ENCODE peak calls at places on chromosome 10, in eight cellular contexts. One of them, this sample, is unnamed.

GRCh38 chr10:89314676-89315075 is 12.8 kb downstream of the IFIT2 start:
- DNase-seq in AG04450: no peak
- DNase-seq in esophagus squamous epithelium: no peak
- DNase-seq in fibroblast of the aortic adventitia: no peak
- DNase-seq in tibial nerve: no peak
- DNase-seq in neural progenitor cell: no peak
- DNase-seq in HFF-Myc: no peak
- DNase-seq in choroid plexus epithelial cell: no peak
- DNase-seq in this sample: no peak

GRCh38 chr10:10796774-10797415 is 220.8 kb upstream of the CELF2 start:
- DNase-seq in AG04450: no peak
- DNase-seq in esophagus squamous epithelium: no peak
- DNase-seq in fibroblast of the aortic adventitia: peak; percentile 56
- DNase-seq in tibial nerve: no peak
- DNase-seq in neural progenitor cell: no peak
- DNase-seq in HFF-Myc: no peak
- DNase-seq in choroid plexus epithelial cell: peak; percentile 92
- DNase-seq in this sample: no peak

GRCh38 chr10:35215107-35215506 is 88.5 kb downstream of the CREM start:
- DNase-seq in AG04450: no peak
- DNase-seq in esophagus squamous epithelium: no peak
- DNase-seq in fibroblast of the aortic adventitia: no peak
- DNase-seq in tibial nerve: no peak
- DNase-seq in neural progenitor cell: no peak
- DNase-seq in HFF-Myc: no peak
- DNase-seq in choroid plexus epithelial cell: peak; percentile 21
- DNase-seq in this sample: no peak

GRCh38 chr10:16843252-16843870 is 26.1 kb upstream of the RSU1 start:
- DNase-seq in AG04450: peak; percentile 52
- DNase-seq in esophagus squamous epithelium: no peak
- DNase-seq in fibroblast of the aortic adventitia: peak; percentile 93
- DNase-seq in tibial nerve: no peak
- DNase-seq in neural progenitor cell: peak; percentile 87
- DNase-seq in HFF-Myc: peak; percentile 69
- DNase-seq in choroid plexus epithelial cell: peak; percentile 86
- DNase-seq in this sample: peak; percentile 45

GRCh38 chr10:1712314-1712713 is 25.0 kb downstream of the ADARB2 start:
- DNase-seq in AG04450: no peak
- DNase-seq in esophagus squamous epithelium: no peak
- DNase-seq in fibroblast of the aortic adventitia: no peak
- DNase-seq in tibial nerve: no peak
- DNase-seq in neural progenitor cell: no peak
- DNase-seq in HFF-Myc: no peak
- DNase-seq in choroid plexus epithelial cell: no peak
- DNase-seq in this sample: no peak

GRCh38 chr10:75137533-75138438 is 26.3 kb downstream of the SAMD8 start:
- DNase-seq in AG04450: peak; percentile 44
- DNase-seq in esophagus squamous epithelium: no peak
- DNase-seq in fibroblast of the aortic adventitia: peak; percentile 67
- DNase-seq in tibial nerve: no peak
- DNase-seq in neural progenitor cell: no peak
- DNase-seq in HFF-Myc: peak; percentile 81
- DNase-seq in choroid plexus epithelial cell: peak; percentile 37
- DNase-seq in this sample: no peak

GRCh38 chr10:102646610-102647432 is 2.5 kb downstream of the TRIM8 start:
- DNase-seq in AG04450: no peak
- DNase-seq in esophagus squamous epithelium: no peak
- DNase-seq in fibroblast of the aortic adventitia: peak; percentile 65
- DNase-seq in tibial nerve: no peak
- DNase-seq in neural progenitor cell: peak; percentile 29
- DNase-seq in HFF-Myc: no peak
- DNase-seq in choroid plexus epithelial cell: peak; percentile 62
- DNase-seq in this sample: no peak

GRCh38 chr10:64115913-64116643 is 594.9 kb downstream of the REEP3 start:
- DNase-seq in AG04450: no peak
- DNase-seq in esophagus squamous epithelium: no peak
- DNase-seq in fibroblast of the aortic adventitia: no peak
- DNase-seq in tibial nerve: no peak
- DNase-seq in neural progenitor cell: peak; percentile 51
- DNase-seq in HFF-Myc: no peak
- DNase-seq in choroid plexus epithelial cell: peak; percentile 19
- DNase-seq in this sample: no peak

GRCh38 chr10:121426307-121426706 is 171.9 kb downstream of the FGFR2 start:
- DNase-seq in AG04450: no peak
- DNase-seq in esophagus squamous epithelium: no peak
- DNase-seq in fibroblast of the aortic adventitia: no peak
- DNase-seq in tibial nerve: no peak
- DNase-seq in neural progenitor cell: no peak
- DNase-seq in HFF-Myc: no peak
- DNase-seq in choroid plexus epithelial cell: no peak
- DNase-seq in this sample: no peak

GRCh38 chr10:35372329-35372728 is 36.0 kb downstream of the CCNY start:
- DNase-seq in AG04450: no peak
- DNase-seq in esophagus squamous epithelium: no peak
- DNase-seq in fibroblast of the aortic adventitia: peak; percentile 86
- DNase-seq in tibial nerve: no peak
- DNase-seq in neural progenitor cell: no peak
- DNase-seq in HFF-Myc: no peak
- DNase-seq in choroid plexus epithelial cell: no peak
- DNase-seq in this sample: no peak

GRCh38 chr10:121373411-121373810 is 224.8 kb downstream of the FGFR2 start:
- DNase-seq in AG04450: no peak
- DNase-seq in esophagus squamous epithelium: no peak
- DNase-seq in fibroblast of the aortic adventitia: no peak
- DNase-seq in tibial nerve: no peak
- DNase-seq in neural progenitor cell: no peak
- DNase-seq in HFF-Myc: no peak
- DNase-seq in choroid plexus epithelial cell: no peak
- DNase-seq in this sample: no peak

GRCh38 chr10:90857635-90858488 is at the start of gene HTR7:
- DNase-seq in AG04450: no peak
- DNase-seq in esophagus squamous epithelium: no peak
- DNase-seq in fibroblast of the aortic adventitia: no peak
- DNase-seq in tibial nerve: peak; percentile 28
- DNase-seq in neural progenitor cell: peak; percentile 85
- DNase-seq in HFF-Myc: no peak
- DNase-seq in choroid plexus epithelial cell: peak; percentile 54
- DNase-seq in this sample: no peak

GRCh38 chr10:129741280-129741977 is 222.6 kb downstream of the EBF3 start:
- DNase-seq in AG04450: no peak
- DNase-seq in esophagus squamous epithelium: no peak
- DNase-seq in fibroblast of the aortic adventitia: no peak
- DNase-seq in tibial nerve: no peak
- DNase-seq in neural progenitor cell: no peak
- DNase-seq in HFF-Myc: no peak
- DNase-seq in choroid plexus epithelial cell: no peak
- DNase-seq in this sample: no peak

GRCh38 chr10:95480102-95480900 is 80.9 kb downstream of the SORBS1 start:
- DNase-seq in AG04450: no peak
- DNase-seq in esophagus squamous epithelium: no peak
- DNase-seq in fibroblast of the aortic adventitia: peak; percentile 19
- DNase-seq in tibial nerve: no peak
- DNase-seq in neural progenitor cell: no peak
- DNase-seq in HFF-Myc: no peak
- DNase-seq in choroid plexus epithelial cell: no peak
- DNase-seq in this sample: no peak

GRCh38 chr10:95513008-95513589 is 48.1 kb downstream of the SORBS1 start:
- DNase-seq in AG04450: no peak
- DNase-seq in esophagus squamous epithelium: no peak
- DNase-seq in fibroblast of the aortic adventitia: no peak
- DNase-seq in tibial nerve: peak; percentile 26
- DNase-seq in neural progenitor cell: no peak
- DNase-seq in HFF-Myc: no peak
- DNase-seq in choroid plexus epithelial cell: no peak
- DNase-seq in this sample: no peak

GRCh38 chr10:113692271-113692670 is 12.6 kb downstream of the CASP7 start:
- DNase-seq in AG04450: no peak
- DNase-seq in esophagus squamous epithelium: no peak
- DNase-seq in fibroblast of the aortic adventitia: no peak
- DNase-seq in tibial nerve: no peak
- DNase-seq in neural progenitor cell: no peak
- DNase-seq in HFF-Myc: no peak
- DNase-seq in choroid plexus epithelial cell: no peak
- DNase-seq in this sample: no peak

GRCh38 chr10:74051729-74052342 is 53.9 kb downstream of the VCL start:
- DNase-seq in AG04450: no peak
- DNase-seq in esophagus squamous epithelium: no peak
- DNase-seq in fibroblast of the aortic adventitia: no peak
- DNase-seq in tibial nerve: no peak
- DNase-seq in neural progenitor cell: peak; percentile 28
- DNase-seq in HFF-Myc: no peak
- DNase-seq in choroid plexus epithelial cell: peak; percentile 41
- DNase-seq in this sample: no peak

GRCh38 chr10:6445671-6446278 is 134.3 kb downstream of the PRKCQ start:
- DNase-seq in AG04450: peak; percentile 2
- DNase-seq in esophagus squamous epithelium: no peak
- DNase-seq in fibroblast of the aortic adventitia: peak; percentile 28
- DNase-seq in tibial nerve: no peak
- DNase-seq in neural progenitor cell: peak; percentile 52
- DNase-seq in HFF-Myc: no peak
- DNase-seq in choroid plexus epithelial cell: peak; percentile 61
- DNase-seq in this sample: no peak

DNA sequence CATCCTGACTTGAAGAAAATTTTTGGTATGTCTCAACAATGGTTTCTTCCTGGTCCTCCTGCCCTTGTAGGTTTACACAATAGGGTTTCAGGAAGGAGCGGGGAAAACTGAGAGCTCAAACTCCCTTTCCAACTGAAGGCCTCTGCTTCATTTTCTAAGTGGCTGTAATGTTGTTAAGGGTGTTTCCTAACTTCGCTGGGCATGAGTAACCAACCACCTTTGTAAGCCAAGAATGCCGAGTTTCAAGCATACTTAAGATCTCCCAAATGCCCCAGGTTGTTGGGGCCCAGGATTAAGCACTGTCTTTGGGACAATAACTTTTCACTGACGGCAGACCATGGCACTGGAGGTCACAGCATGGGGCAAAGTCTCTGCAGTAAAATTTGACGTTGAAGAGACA is 33.6 kb upstream of the DRGX start:
- DNase-seq in AG04450: no peak
- DNase-seq in esophagus squamous epithelium: no peak
- DNase-seq in fibroblast of the aortic adventitia: no peak
- DNase-seq in tibial nerve: no peak
- DNase-seq in neural progenitor cell: no peak
- DNase-seq in HFF-Myc: no peak
- DNase-seq in choroid plexus epithelial cell: no peak
- DNase-seq in this sample: no peak
- H3K4me3 ChIP-seq in AG04450: no peak overlapping the region
- H3K4me3 ChIP-seq in esophagus squamous epithelium: no peak overlapping the region
- H3K4me3 ChIP-seq in fibroblast of the aortic adventitia: no peak overlapping the region
- H3K4me3 ChIP-seq in tibial nerve: no peak overlapping the region
- H3K4me3 ChIP-seq in neural progenitor cell: no peak overlapping the region
- H3K4me3 ChIP-seq in HFF-Myc: no peak overlapping the region
- H3K4me3 ChIP-seq in choroid plexus epithelial cell: no peak overlapping the region
- H3K4me3 ChIP-seq in this sample: no peak overlapping the region

DNA sequence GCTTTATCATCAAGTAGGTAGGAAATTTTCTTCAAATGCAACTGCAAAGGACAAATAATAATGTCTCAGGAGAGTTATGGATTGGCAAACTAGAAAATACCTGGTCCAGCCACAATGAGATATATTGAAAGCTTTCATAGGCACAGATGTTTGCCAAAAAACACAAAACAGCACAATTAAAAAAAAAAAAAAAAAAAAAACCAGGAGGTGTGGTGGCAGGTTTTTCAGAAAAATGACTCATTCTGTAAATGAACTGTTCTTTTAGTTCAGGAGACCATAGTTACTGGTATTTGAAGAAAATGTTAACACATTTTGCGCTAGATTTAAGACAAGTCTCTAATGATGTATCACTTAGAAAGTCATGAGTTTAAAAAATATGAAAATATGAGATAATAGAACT is 55.0 kb upstream of the JCAD start:
- DNase-seq in AG04450: no peak
- DNase-seq in esophagus squamous epithelium: no peak
- DNase-seq in fibroblast of the aortic adventitia: no peak
- DNase-seq in tibial nerve: no peak
- DNase-seq in neural progenitor cell: no peak
- DNase-seq in HFF-Myc: no peak
- DNase-seq in choroid plexus epithelial cell: no peak
- DNase-seq in this sample: no peak
- H3K4me3 ChIP-seq in AG04450: no peak overlapping the region
- H3K4me3 ChIP-seq in esophagus squamous epithelium: no peak overlapping the region
- H3K4me3 ChIP-seq in fibroblast of the aortic adventitia: no peak overlapping the region
- H3K4me3 ChIP-seq in tibial nerve: no peak overlapping the region
- H3K4me3 ChIP-seq in neural progenitor cell: no peak overlapping the region
- H3K4me3 ChIP-seq in HFF-Myc: no peak overlapping the region
- H3K4me3 ChIP-seq in choroid plexus epithelial cell: no peak overlapping the region
- H3K4me3 ChIP-seq in this sample: no peak overlapping the region

DNA sequence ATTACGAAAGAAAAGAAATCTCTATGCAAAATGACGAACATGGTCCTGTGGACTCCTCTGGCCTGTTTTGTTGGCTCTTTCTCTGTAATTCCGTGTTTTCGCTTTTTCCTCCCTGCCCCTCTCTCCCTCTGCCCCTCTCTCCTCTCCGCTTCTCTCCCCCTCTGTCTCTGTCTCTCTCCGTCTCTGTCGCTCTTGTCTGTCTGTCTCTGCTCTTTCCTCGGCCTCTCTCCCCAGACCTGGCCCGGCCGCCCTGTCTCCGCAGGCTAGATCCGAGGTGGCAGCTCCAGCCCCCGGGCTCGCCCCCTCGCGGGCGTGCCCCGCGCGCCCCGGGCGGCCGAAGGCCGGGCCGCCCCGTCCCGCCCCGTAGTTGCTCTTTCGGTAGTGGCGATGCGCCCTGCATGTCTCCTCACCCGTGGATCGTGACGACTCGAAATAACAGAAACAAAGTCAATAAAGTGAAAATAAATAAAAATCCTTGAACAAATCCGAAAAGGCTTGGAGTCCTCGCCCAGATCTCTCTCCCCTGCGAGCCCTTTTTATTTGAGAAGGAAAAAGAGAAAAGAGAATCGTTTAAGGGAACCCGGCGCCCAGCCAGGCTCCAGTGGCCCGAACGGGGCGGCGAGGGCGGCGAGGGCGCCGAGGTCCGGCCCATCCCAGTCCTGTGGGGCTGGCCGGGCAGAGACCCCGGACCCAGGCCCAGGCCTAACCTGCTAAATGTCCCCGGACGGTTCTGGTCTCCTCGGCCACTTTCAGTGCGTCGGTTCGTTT is 83.5 kb upstream of the SLF2 start:
- DNase-seq in AG04450: no peak
- DNase-seq in esophagus squamous epithelium: no peak
- DNase-seq in fibroblast of the aortic adventitia: no peak
- DNase-seq in tibial nerve: no peak
- DNase-seq in neural progenitor cell: peak; percentile 62
- DNase-seq in HFF-Myc: no peak
- DNase-seq in choroid plexus epithelial cell: no peak
- DNase-seq in this sample: no peak
- H3K4me3 ChIP-seq in AG04450: peak overlapping the region; percentile 13
- H3K4me3 ChIP-seq in esophagus squamous epithelium: peak overlapping the region; percentile 19
- H3K4me3 ChIP-seq in fibroblast of the aortic adventitia: peak overlapping the region; percentile 40
- H3K4me3 ChIP-seq in tibial nerve: peak overlapping the region; percentile 35
- H3K4me3 ChIP-seq in neural progenitor cell: peak overlapping the region; percentile 43
- H3K4me3 ChIP-seq in HFF-Myc: no peak overlapping the region
- H3K4me3 ChIP-seq in choroid plexus epithelial cell: no peak overlapping the region
- H3K4me3 ChIP-seq in this sample: peak overlapping the region; percentile 36

DNA sequence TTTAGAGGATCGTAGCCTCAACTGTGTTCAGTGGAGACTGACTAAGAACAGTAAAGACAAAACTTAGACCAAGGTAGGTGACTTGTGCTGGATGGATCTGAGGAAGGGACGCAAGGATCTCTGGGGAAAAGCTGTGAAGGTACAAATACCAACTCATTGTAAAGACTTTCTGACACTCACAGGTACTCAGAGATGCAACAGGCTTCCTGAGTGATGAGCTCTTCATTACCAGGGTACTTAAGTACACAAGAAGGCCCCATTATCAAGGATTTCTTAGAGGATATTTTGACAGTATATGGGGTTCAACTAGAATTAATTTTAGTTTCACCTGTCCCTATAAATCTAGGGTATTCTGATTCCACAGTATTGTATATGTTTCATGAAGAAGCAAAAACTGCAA is 440.7 kb downstream of the PLXDC2 start:
- DNase-seq in AG04450: no peak
- DNase-seq in esophagus squamous epithelium: no peak
- DNase-seq in fibroblast of the aortic adventitia: no peak
- DNase-seq in tibial nerve: no peak
- DNase-seq in neural progenitor cell: no peak
- DNase-seq in HFF-Myc: no peak
- DNase-seq in choroid plexus epithelial cell: no peak
- DNase-seq in this sample: no peak
- H3K4me3 ChIP-seq in AG04450: no peak overlapping the region
- H3K4me3 ChIP-seq in esophagus squamous epithelium: no peak overlapping the region
- H3K4me3 ChIP-seq in fibroblast of the aortic adventitia: no peak overlapping the region
- H3K4me3 ChIP-seq in tibial nerve: no peak overlapping the region
- H3K4me3 ChIP-seq in neural progenitor cell: no peak overlapping the region
- H3K4me3 ChIP-seq in HFF-Myc: no peak overlapping the region
- H3K4me3 ChIP-seq in choroid plexus epithelial cell: no peak overlapping the region
- H3K4me3 ChIP-seq in this sample: no peak overlapping the region